ENCODE peak calls at places on chromosome 7, in ten cellular contexts. M is NB4; S is neural progenitor cell; C is tibial artery; Z is endodermal cell; G is fibroblast of the aortic adventitia; B is heart left ventricle; Q is CD8-positive, alpha-beta T cell; Y is AG04450; D is BJ. V is an unnamed sample.

GRCh38 chr7:650339-651031 is 76.0 kb upstream of the DNAAF5 start:
- DNase-seq in M (no peak), S (no peak), C (no peak), Z (no peak), G (no peak), B (peak; percentile 85), Q (no peak), Y (no peak), D (no peak), V (no peak)

GRCh38 chr7:80608292-80608691 is 30.1 kb upstream of the CD36 start:
- DNase-seq in M (no peak), S (no peak), C (no peak), Z (no peak), G (no peak), B (no peak), Q (no peak), Y (no peak), D (no peak), V (no peak)

GRCh38 chr7:91128574-91129348 is 135.5 kb upstream of the FZD1 start:
- DNase-seq in M (no peak), S (peak; percentile 35), C (no peak), Z (peak; percentile 51), G (peak; percentile 35), B (no peak), Q (no peak), Y (no peak), D (no peak), V (no peak)

GRCh38 chr7:14739496-14740185 is 162.9 kb downstream of the DGKB start:
- DNase-seq in M (no peak), S (no peak), C (no peak), Z (no peak), G (no peak), B (no peak), Q (no peak), Y (no peak), D (no peak), V (no peak)

GRCh38 chr7:146216371-146217041 is 99.9 kb downstream of the CNTNAP2 start:
- DNase-seq in M (no peak), S (no peak), C (no peak), Z (no peak), G (no peak), B (no peak), Q (no peak), Y (no peak), D (no peak), V (no peak)

GRCh38 chr7:36249091-36249490 is 96.0 kb downstream of the EEPD1 start:
- DNase-seq in M (no peak), S (no peak), C (no peak), Z (no peak), G (no peak), B (no peak), Q (no peak), Y (no peak), D (no peak), V (no peak)

GRCh38 chr7:14836571-14837189 is 65.9 kb downstream of the DGKB start:
- DNase-seq in M (no peak), S (peak; percentile 84), C (no peak), Z (peak; percentile 93), G (peak; percentile 63), B (peak; percentile 55), Q (no peak), Y (peak; percentile 13), D (peak; percentile 26), V (peak; percentile 33)

GRCh38 chr7:117193564-117193963 is 129.3 kb downstream of the WNT2 start:
- DNase-seq in M (no peak), S (no peak), C (no peak), Z (no peak), G (peak; percentile 55), B (no peak), Q (no peak), Y (no peak), D (no peak), V (no peak)

GRCh38 chr7:17769918-17770317 is 170.4 kb downstream of the SNX13 start:
- DNase-seq in M (peak; percentile 91), S (peak; percentile 78), C (no peak), Z (peak; percentile 89), G (peak; percentile 77), B (peak; percentile 28), Q (peak; percentile 4), Y (peak; percentile 42), D (no peak), V (peak; percentile 21)

GRCh38 chr7:105876964-105877601 is 684 bp upstream of the ATXN7L1 start:
- DNase-seq in M (peak; percentile 28), S (peak; percentile 81), C (peak; percentile 71), Z (peak; percentile 83), G (peak; percentile 54), B (peak; percentile 65), Q (no peak), Y (no peak), D (no peak), V (no peak)

GRCh38 chr7:114405427-114405826 is 9.2 kb upstream of the FOXP2 start:
- DNase-seq in M (peak; percentile 22), S (peak; percentile 9), C (no peak), Z (no peak), G (peak; percentile 49), B (no peak), Q (no peak), Y (no peak), D (no peak), V (no peak)

GRCh38 chr7:148253629-148254028 is 336.9 kb upstream of the C7orf33 start:
- DNase-seq in M (no peak), S (no peak), C (no peak), Z (no peak), G (no peak), B (no peak), Q (no peak), Y (no peak), D (no peak), V (no peak)

GRCh38 chr7:148260605-148261004 is 330.0 kb upstream of the C7orf33 start:
- DNase-seq in M (no peak), S (no peak), C (no peak), Z (no peak), G (no peak), B (no peak), Q (no peak), Y (no peak), D (no peak), V (no peak)

GRCh38 chr7:148256433-148256832 is 334.1 kb upstream of the C7orf33 start:
- DNase-seq in M (no peak), S (no peak), C (no peak), Z (no peak), G (no peak), B (no peak), Q (no peak), Y (no peak), D (no peak), V (no peak)

DNA sequence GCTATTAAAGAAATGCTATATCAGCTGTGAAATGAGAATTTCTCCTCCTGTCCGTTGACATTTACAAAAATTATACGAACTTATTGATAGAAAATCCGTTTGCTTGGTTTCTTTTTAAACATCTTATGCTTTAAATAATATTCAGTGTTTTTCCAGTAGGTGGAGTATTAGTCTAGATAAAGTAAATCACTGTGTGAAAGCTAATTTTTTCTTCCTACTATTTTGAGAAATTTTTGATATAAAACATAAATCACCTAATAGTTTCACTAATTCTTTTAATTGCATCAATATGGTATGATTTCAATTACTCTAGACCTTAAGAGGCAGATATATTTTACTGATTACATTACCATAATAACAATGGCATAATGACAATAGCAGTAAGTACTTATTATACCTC is 335.2 kb upstream of the C7orf33 start:
- DNase-seq in M (no peak), S (no peak), C (no peak), Z (no peak), G (no peak), B (no peak), Q (no peak), Y (no peak), D (no peak), V (no peak)
- TF ChIP-seq CTCF in M (no peak), S (peak; percentile 22), C (no peak), Z (peak; percentile 41), G (no peak), B (peak; percentile 27), Q (no peak), Y (no peak), D (no peak), V (no peak)

GRCh38 chr7:150973571-150974451 is 4.3 kb downstream of the KCNH2 start:
- DNase-seq in M (no peak), S (no peak), C (no peak), Z (no peak), G (no peak), B (peak; percentile 60), Q (no peak), Y (no peak), D (no peak), V (no peak)
- H3K4me3 ChIP-seq in M (no peak overlapping the region), S (peak overlapping the region; percentile 71), C (no peak overlapping the region), Z (no peak overlapping the region), G (no peak overlapping the region), B (peak overlapping the region; percentile 59), Q (peak overlapping the region; percentile 69), Y (no peak overlapping the region), D (no peak overlapping the region), V (no peak overlapping the region)

DNA sequence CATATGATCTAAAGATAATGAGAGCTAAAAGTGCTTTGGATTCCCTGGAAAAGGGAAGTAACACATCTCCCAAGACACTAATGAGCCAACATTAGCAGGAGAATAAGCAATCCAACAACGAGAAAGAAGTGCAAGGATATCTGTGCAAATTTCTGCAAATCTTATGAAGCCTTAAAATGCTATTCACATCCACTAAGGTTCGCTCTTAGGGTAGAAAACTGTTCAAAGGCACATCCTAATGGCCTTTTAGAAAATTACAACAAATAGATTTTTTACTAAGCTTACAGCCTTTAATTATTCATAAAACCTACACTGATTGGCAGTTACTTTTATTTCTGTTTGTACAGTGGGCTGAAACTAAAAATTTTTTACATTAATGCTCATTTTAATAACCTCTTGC is 100.3 kb downstream of the RAPGEF5 start:
- DNase-seq in M (no peak), S (no peak), C (no peak), Z (no peak), G (peak; percentile 42), B (no peak), Q (no peak), Y (no peak), D (no peak), V (no peak)
- TF ChIP-seq CTCF in M (no peak), S (no peak), C (peak; percentile 62), Z (no peak), G (peak; percentile 24), B (peak; percentile 51), Q (no peak), Y (peak; percentile 17), D (no peak), V (no peak)

GRCh38 chr7:11077816-11078215 is 104.1 kb downstream of the PHF14 start:
- DNase-seq in M (no peak), S (no peak), C (no peak), Z (no peak), G (no peak), B (no peak), Q (no peak), Y (no peak), D (no peak), V (no peak)
- H3K4me3 ChIP-seq in M (no peak overlapping the region), S (no peak overlapping the region), C (no peak overlapping the region), Z (no peak overlapping the region), G (no peak overlapping the region), B (no peak overlapping the region), Q (no peak overlapping the region), Y (no peak overlapping the region), D (no peak overlapping the region), V (no peak overlapping the region)

DNA sequence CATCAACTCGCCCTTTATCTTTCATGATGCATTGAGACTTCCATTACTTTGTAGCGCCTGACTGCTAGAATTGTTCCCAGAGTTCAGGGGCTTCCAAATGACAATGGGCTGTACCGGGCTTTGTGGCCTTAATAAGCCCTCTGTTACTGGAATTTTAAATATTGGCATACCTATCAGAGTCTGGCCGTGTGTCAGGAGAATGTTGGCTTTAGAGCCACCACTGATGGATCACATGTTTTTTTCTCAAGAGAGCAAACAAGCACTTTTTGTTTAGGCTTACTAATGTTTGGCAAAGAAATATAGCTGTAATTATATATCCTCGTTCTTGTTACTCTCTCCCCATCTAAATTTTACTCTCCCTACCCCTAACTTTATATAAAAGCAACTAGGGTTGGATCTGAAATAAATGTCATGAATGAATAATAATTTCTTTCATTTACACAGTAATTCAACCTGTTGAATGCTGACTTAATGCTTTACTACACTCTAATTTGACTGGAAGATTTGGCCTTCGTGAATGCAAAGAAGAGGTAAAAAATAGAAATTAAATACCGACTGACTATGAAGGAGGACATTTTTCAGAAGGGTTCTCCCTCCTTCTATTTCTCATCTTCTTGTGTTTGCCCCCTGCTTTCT is 396.8 kb downstream of the AUTS2 start:
- DNase-seq in M (no peak), S (no peak), C (no peak), Z (no peak), G (no peak), B (no peak), Q (no peak), Y (no peak), D (no peak), V (no peak)
- TF ChIP-seq CTCF in M (no peak), S (no peak), C (no peak), Z (no peak), G (no peak), B (no peak), Q (no peak), Y (no peak), D (no peak), V (no peak)